ENCODE peak calls at places on chromosomes 7 and 10, in seven cellular contexts. A is cardiac fibroblast, Q is endothelial cell, P is PC-3, O is GM12878, U is heart right ventricle, I is fibroblast of lung. R is an unnamed sample.

GRCh38 chr10:79248341-79248931 is 98.8 kb upstream of the PPIF start:
- DNase-seq in A (peak), Q (no peak), P (no peak), U (peak), O (no peak), I (no peak), R (peak)

GRCh38 chr10:86400705-86401587 is 34.4 kb upstream of the GRID1 start:
- DNase-seq in A (peak), O (no peak), U (peak), P (peak), I (no peak), Q (peak), R (peak)

GRCh38 chr7:7662527-7662926 is 22.0 kb downstream of the UMAD1 start:
- DNase-seq in I (peak), O (no peak), Q (peak), U (no peak), P (peak), A (no peak), R (peak)

GRCh38 chr10:94274142-94274787 is 88.5 kb downstream of the NOC3L start:
- DNase-seq in O (no peak), A (peak), U (peak), I (peak), Q (no peak), P (no peak), R (peak)

GRCh38 chr10:22103701-22104100 is 100.2 kb upstream of the DNAJC1 start:
- DNase-seq in Q (no peak), A (peak), O (no peak), U (no peak), I (peak), P (peak), R (peak)

GRCh38 chr7:5500056-5500776 is 76.6 kb upstream of the TNRC18 start:
- DNase-seq in O (no peak), I (no peak), Q (no peak), P (peak), U (no peak), A (no peak), R (no peak)

GRCh38 chr10:1043532-1043995 is 5.4 kb downstream of the IDI1 start:
- DNase-seq in Q (peak), O (peak), U (no peak), P (no peak), A (no peak), I (no peak), R (no peak)

GRCh38 chr10:4656576-4657194 is 169.3 kb upstream of the AKR1E2 start:
- DNase-seq in Q (peak), P (peak), U (peak), I (peak), A (peak), O (no peak), R (peak)

GRCh38 chr7:121873795-121874194 is 834 bp downstream of the PTPRZ1 start:
- DNase-seq in I (peak), A (no peak), P (no peak), U (no peak), O (no peak), Q (no peak), R (no peak)

GRCh38 chr7:111438369-111439289 is 123.7 kb downstream of the IMMP2L start:
- DNase-seq in P (peak), Q (no peak), A (peak), I (peak), O (no peak), U (no peak), R (peak)

GRCh38 chr7:107924841-107925490 is 34.0 kb downstream of the DLD start:
- DNase-seq in Q (no peak), O (peak), P (no peak), A (no peak), I (no peak), U (no peak), R (peak)

GRCh38 chr7:85695041-85695990 is 508.5 kb upstream of the SEMA3D start:
- DNase-seq in O (no peak), U (no peak), A (peak), Q (no peak), P (peak), I (peak), R (no peak)

GRCh38 chr10:88835910-88836221 is 15.8 kb downstream of the ANKRD22 start:
- DNase-seq in A (no peak), O (no peak), P (no peak), I (no peak), Q (no peak), U (no peak), R (no peak)

GRCh38 chr10:3043512-3044368 is 23.6 kb upstream of the PFKP start:
- DNase-seq in O (no peak), I (peak), Q (peak), A (peak), P (peak), U (peak), R (peak)

GRCh38 chr7:15889501-15889900 is 203.0 kb upstream of the MEOX2 start:
- DNase-seq in O (no peak), A (peak), P (peak), Q (peak), U (no peak), I (peak), R (peak)
- TF ChIP-seq CTCF in O (peak), A (peak), P (peak), Q (peak), U (peak), I (peak), R (peak)

GRCh38 chr7:30475580-30475979 is 3.0 kb downstream of the NOD1 start:
- DNase-seq in I (no peak), Q (no peak), U (no peak), O (no peak), P (no peak), A (no peak), R (no peak)

GRCh38 chr7:30474485-30474884 is 4.1 kb downstream of the NOD1 start:
- DNase-seq in U (no peak), I (no peak), Q (no peak), O (no peak), A (no peak), P (no peak), R (no peak)

GRCh38 chr7:30474893-30475292 is 3.7 kb downstream of the NOD1 start:
- DNase-seq in I (peak), O (no peak), Q (no peak), P (no peak), U (no peak), A (peak), R (peak)

GRCh38 chr7:30476401-30477145 is 2.0 kb downstream of the NOD1 start:
- DNase-seq in I (no peak), U (no peak), O (no peak), P (no peak), Q (no peak), A (peak), R (peak)

GRCh38 chr7:30478349-30479228 is at the start of gene NOD1:
- DNase-seq in I (peak), Q (peak), O (no peak), U (peak), P (peak), A (peak), R (peak)
- TF ChIP-seq CTCF in I (peak), Q (no peak), O (peak), U (peak), P (no peak), A (no peak), R (no peak)

GRCh38 chr7:23811540-23811939 is 101.5 kb downstream of the STK31 start:
- DNase-seq in I (no peak), U (no peak), Q (no peak), P (peak), A (no peak), O (no peak), R (no peak)
- TF ChIP-seq CTCF in I (peak), U (peak), Q (peak), P (peak), A (peak), O (peak), R (peak)

DNA sequence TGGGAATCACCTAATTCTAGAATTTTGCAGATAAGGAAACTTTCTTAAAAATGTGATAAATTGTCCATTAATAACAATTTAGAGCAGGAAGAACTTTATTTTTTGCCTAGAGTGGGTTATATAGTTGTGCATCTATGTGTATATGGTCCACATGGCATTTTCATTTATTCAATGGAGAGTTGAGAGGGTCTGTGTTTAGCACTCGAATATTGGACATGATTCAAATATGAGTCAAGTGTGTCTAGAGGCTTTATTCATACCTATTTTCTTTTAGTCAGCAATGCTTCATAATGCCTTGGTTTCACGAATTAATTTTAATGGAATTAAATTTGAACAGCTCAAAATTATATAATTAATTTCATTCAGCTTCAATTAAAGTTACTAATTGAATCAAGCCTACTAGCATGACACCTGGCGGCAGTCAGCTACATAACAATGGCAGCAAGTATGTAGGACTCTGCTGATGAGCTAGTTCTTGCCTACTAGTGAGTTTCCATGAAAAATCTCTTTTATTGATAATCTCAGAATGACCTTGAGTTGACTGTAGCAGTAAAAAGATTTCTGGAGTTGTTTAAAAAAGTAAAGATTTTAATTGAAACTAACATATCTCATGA is 17.7 kb downstream of the MDFIC start:
- DNase-seq in I (no peak), Q (no peak), U (no peak), P (peak), A (no peak), O (no peak), R (no peak)
- TF ChIP-seq CTCF in I (no peak), Q (no peak), U (no peak), P (no peak), A (no peak), O (peak), R (no peak)

DNA sequence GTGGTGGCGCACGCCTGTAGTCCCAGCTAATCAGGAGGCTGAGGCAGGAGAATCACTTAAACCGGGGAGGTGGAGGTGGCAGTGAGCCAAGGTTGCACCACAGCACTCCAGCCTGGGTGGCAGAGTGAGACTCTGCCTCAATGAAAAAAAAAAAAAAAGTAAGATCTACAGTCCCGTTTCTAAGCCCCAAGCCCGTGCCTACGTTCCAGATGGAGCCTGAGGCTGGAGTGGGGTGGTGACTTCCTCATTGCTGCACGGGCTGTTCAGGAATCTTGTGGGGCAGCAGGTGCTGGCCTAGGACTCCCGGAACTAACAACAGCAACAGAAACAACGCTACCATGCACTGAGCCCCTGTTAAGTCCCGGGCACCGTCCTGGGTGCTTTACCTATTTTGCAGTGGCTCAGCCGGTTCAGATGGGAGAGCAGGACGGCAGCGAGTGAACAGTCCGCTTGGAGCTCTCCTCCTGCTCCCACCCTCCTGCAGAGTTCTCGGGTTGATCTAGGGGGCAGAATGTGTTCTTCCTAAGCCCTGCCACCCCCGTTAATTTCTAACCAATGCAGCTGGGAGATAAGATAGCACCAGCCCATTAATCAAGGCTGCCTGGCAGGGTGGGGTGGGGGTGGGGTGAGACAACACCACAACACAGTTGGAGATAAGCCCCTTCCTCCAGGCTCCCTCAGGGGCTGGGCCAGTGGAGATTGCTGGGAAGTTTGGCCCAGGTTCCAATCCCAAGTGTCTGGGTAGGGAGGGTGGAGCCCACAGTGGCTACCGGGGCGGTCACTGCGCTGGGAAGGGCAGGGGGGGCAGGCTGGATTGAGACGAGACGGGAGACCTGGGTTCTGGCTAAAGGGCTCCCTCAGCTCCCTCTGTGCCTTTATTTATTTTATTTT is 17.0 kb upstream of the SFRP5 start:
- DNase-seq in A (peak), Q (no peak), O (no peak), P (no peak), U (peak), I (no peak), R (peak)
- TF ChIP-seq CTCF in A (no peak), Q (no peak), O (no peak), P (no peak), U (no peak), I (no peak), R (no peak)

GRCh38 chr10:129253551-129254179 is 213.4 kb upstream of the MGMT start:
- DNase-seq in I (no peak), Q (no peak), U (no peak), P (no peak), O (no peak), A (no peak), R (no peak)
- TF ChIP-seq CTCF in I (no peak), Q (no peak), U (no peak), P (no peak), O (no peak), A (no peak), R (no peak)

R was measured in fibroblast of villous mesenchyme.